ENCODE peak calls at places on chromosomes 2 and 18, in six cellular contexts. One of them, this sample, is unnamed.

GRCh38 chr2:217784996-217785543 is 217.7 kb downstream of the TNS1 start:
- DNase-seq in cardiac fibroblast: no peak
- DNase-seq in activated naive CD4-positive, alpha-beta T cell treated with anti-CD3 and anti-CD28 coated beads, Interleukin-2, amount 10 ng/mL, durations not matched to agents 7 days and 5 days: no peak
- DNase-seq in hepatocyte: no peak
- DNase-seq in NCI-H2029 treated with DMSO at 0.1 percent for 48 hours: no peak
- DNase-seq in NCI-H526: no peak
- DNase-seq in this sample: no peak

GRCh38 chr2:40554665-40555294 is 102.9 kb upstream of the SLC8A1 start:
- DNase-seq in activated naive CD4-positive, alpha-beta T cell treated with anti-CD3 and anti-CD28 coated beads, Interleukin-2, amount 10 ng/mL, durations not matched to agents 7 days and 5 days: peak; percentile 64
- DNase-seq in hepatocyte: peak; percentile 68
- DNase-seq in cardiac fibroblast: peak; percentile 64
- DNase-seq in NCI-H526: peak; percentile 78
- DNase-seq in NCI-H2029 treated with DMSO at 0.1 percent for 48 hours: peak; percentile 32
- DNase-seq in this sample: peak; percentile 70

GRCh38 chr2:201452058-201452736 is 657 bp downstream of the STRADB start:
- DNase-seq in NCI-H526: peak; percentile 40
- DNase-seq in hepatocyte: peak; percentile 31
- DNase-seq in cardiac fibroblast: no peak
- DNase-seq in activated naive CD4-positive, alpha-beta T cell treated with anti-CD3 and anti-CD28 coated beads, Interleukin-2, amount 10 ng/mL, durations not matched to agents 7 days and 5 days: no peak
- DNase-seq in NCI-H2029 treated with DMSO at 0.1 percent for 48 hours: no peak
- DNase-seq in this sample: peak; percentile 21

GRCh38 chr2:152924722-152925121 is 206.3 kb downstream of the ARL6IP6 start:
- DNase-seq in NCI-H526: no peak
- DNase-seq in cardiac fibroblast: no peak
- DNase-seq in activated naive CD4-positive, alpha-beta T cell treated with anti-CD3 and anti-CD28 coated beads, Interleukin-2, amount 10 ng/mL, durations not matched to agents 7 days and 5 days: no peak
- DNase-seq in hepatocyte: no peak
- DNase-seq in NCI-H2029 treated with DMSO at 0.1 percent for 48 hours: peak; percentile 92
- DNase-seq in this sample: no peak

GRCh38 chr18:11494093-11494492 is 115.3 kb upstream of the SLC35G4 start:
- DNase-seq in NCI-H526: no peak
- DNase-seq in NCI-H2029 treated with DMSO at 0.1 percent for 48 hours: no peak
- DNase-seq in hepatocyte: no peak
- DNase-seq in activated naive CD4-positive, alpha-beta T cell treated with anti-CD3 and anti-CD28 coated beads, Interleukin-2, amount 10 ng/mL, durations not matched to agents 7 days and 5 days: no peak
- DNase-seq in cardiac fibroblast: peak; percentile 28
- DNase-seq in this sample: peak; percentile 15

GRCh38 chr2:100630473-100630977 is 67.7 kb downstream of the PDCL3 start:
- DNase-seq in cardiac fibroblast: no peak
- DNase-seq in NCI-H526: no peak
- DNase-seq in NCI-H2029 treated with DMSO at 0.1 percent for 48 hours: no peak
- DNase-seq in hepatocyte: no peak
- DNase-seq in activated naive CD4-positive, alpha-beta T cell treated with anti-CD3 and anti-CD28 coated beads, Interleukin-2, amount 10 ng/mL, durations not matched to agents 7 days and 5 days: peak; percentile 56
- DNase-seq in this sample: no peak

GRCh38 chr18:35515460-35516130 is 17.8 kb upstream of the INO80C start:
- DNase-seq in cardiac fibroblast: no peak
- DNase-seq in NCI-H526: no peak
- DNase-seq in hepatocyte: no peak
- DNase-seq in NCI-H2029 treated with DMSO at 0.1 percent for 48 hours: no peak
- DNase-seq in activated naive CD4-positive, alpha-beta T cell treated with anti-CD3 and anti-CD28 coated beads, Interleukin-2, amount 10 ng/mL, durations not matched to agents 7 days and 5 days: no peak
- DNase-seq in this sample: no peak

GRCh38 chr2:45242161-45242741 is 233.0 kb upstream of the SIX2 start:
- DNase-seq in NCI-H2029 treated with DMSO at 0.1 percent for 48 hours: peak; percentile 20
- DNase-seq in activated naive CD4-positive, alpha-beta T cell treated with anti-CD3 and anti-CD28 coated beads, Interleukin-2, amount 10 ng/mL, durations not matched to agents 7 days and 5 days: no peak
- DNase-seq in NCI-H526: no peak
- DNase-seq in hepatocyte: peak; percentile 30
- DNase-seq in cardiac fibroblast: peak; percentile 69
- DNase-seq in this sample: no peak

GRCh38 chr2:233075966-233076339 is 15.8 kb downstream of the INPP5D start:
- DNase-seq in cardiac fibroblast: no peak
- DNase-seq in hepatocyte: no peak
- DNase-seq in NCI-H2029 treated with DMSO at 0.1 percent for 48 hours: no peak
- DNase-seq in activated naive CD4-positive, alpha-beta T cell treated with anti-CD3 and anti-CD28 coated beads, Interleukin-2, amount 10 ng/mL, durations not matched to agents 7 days and 5 days: peak; percentile 62
- DNase-seq in NCI-H526: peak; percentile 83
- DNase-seq in this sample: no peak

GRCh38 chr2:177783835-177784448 is 288.6 kb downstream of the PDE11A start:
- DNase-seq in activated naive CD4-positive, alpha-beta T cell treated with anti-CD3 and anti-CD28 coated beads, Interleukin-2, amount 10 ng/mL, durations not matched to agents 7 days and 5 days: peak; percentile 33
- DNase-seq in NCI-H526: no peak
- DNase-seq in hepatocyte: no peak
- DNase-seq in NCI-H2029 treated with DMSO at 0.1 percent for 48 hours: peak; percentile 42
- DNase-seq in cardiac fibroblast: peak; percentile 70
- DNase-seq in this sample: peak; percentile 86

GRCh38 chr2:26630669-26631360 is 10.4 kb downstream of the CIB4 start:
- DNase-seq in cardiac fibroblast: no peak
- DNase-seq in NCI-H2029 treated with DMSO at 0.1 percent for 48 hours: no peak
- DNase-seq in NCI-H526: no peak
- DNase-seq in activated naive CD4-positive, alpha-beta T cell treated with anti-CD3 and anti-CD28 coated beads, Interleukin-2, amount 10 ng/mL, durations not matched to agents 7 days and 5 days: no peak
- DNase-seq in hepatocyte: peak; percentile 65
- DNase-seq in this sample: peak; percentile 50

GRCh38 chr18:62717059-62717849 is 1.9 kb downstream of the PHLPP1 start:
- DNase-seq in activated naive CD4-positive, alpha-beta T cell treated with anti-CD3 and anti-CD28 coated beads, Interleukin-2, amount 10 ng/mL, durations not matched to agents 7 days and 5 days: peak; percentile 41
- DNase-seq in NCI-H2029 treated with DMSO at 0.1 percent for 48 hours: peak; percentile 10
- DNase-seq in cardiac fibroblast: peak; percentile 21
- DNase-seq in NCI-H526: peak; percentile 80
- DNase-seq in hepatocyte: peak; percentile 60
- DNase-seq in this sample: peak; percentile 42

GRCh38 chr18:76662621-76663020 is 159.7 kb upstream of the ZNF236 start:
- DNase-seq in activated naive CD4-positive, alpha-beta T cell treated with anti-CD3 and anti-CD28 coated beads, Interleukin-2, amount 10 ng/mL, durations not matched to agents 7 days and 5 days: no peak
- DNase-seq in NCI-H526: no peak
- DNase-seq in NCI-H2029 treated with DMSO at 0.1 percent for 48 hours: no peak
- DNase-seq in cardiac fibroblast: no peak
- DNase-seq in hepatocyte: no peak
- DNase-seq in this sample: no peak

GRCh38 chr2:25215948-25216679 is 47.7 kb upstream of the POMC start:
- DNase-seq in hepatocyte: peak; percentile 89
- DNase-seq in activated naive CD4-positive, alpha-beta T cell treated with anti-CD3 and anti-CD28 coated beads, Interleukin-2, amount 10 ng/mL, durations not matched to agents 7 days and 5 days: peak; percentile 87
- DNase-seq in NCI-H2029 treated with DMSO at 0.1 percent for 48 hours: no peak
- DNase-seq in cardiac fibroblast: peak; percentile 83
- DNase-seq in NCI-H526: peak; percentile 35
- DNase-seq in this sample: no peak

GRCh38 chr2:75142081-75142480 is 57.2 kb downstream of the TACR1 start:
- DNase-seq in cardiac fibroblast: peak; percentile 98
- DNase-seq in activated naive CD4-positive, alpha-beta T cell treated with anti-CD3 and anti-CD28 coated beads, Interleukin-2, amount 10 ng/mL, durations not matched to agents 7 days and 5 days: no peak
- DNase-seq in hepatocyte: no peak
- DNase-seq in NCI-H2029 treated with DMSO at 0.1 percent for 48 hours: peak; percentile 3
- DNase-seq in NCI-H526: no peak
- DNase-seq in this sample: no peak

GRCh38 chr2:137420744-137421143 is 543.5 kb upstream of the HNMT start:
- DNase-seq in NCI-H2029 treated with DMSO at 0.1 percent for 48 hours: no peak
- DNase-seq in hepatocyte: no peak
- DNase-seq in cardiac fibroblast: no peak
- DNase-seq in activated naive CD4-positive, alpha-beta T cell treated with anti-CD3 and anti-CD28 coated beads, Interleukin-2, amount 10 ng/mL, durations not matched to agents 7 days and 5 days: no peak
- DNase-seq in NCI-H526: no peak
- DNase-seq in this sample: no peak

GRCh38 chr2:74001121-74001520 is 16.4 kb downstream of the TET3 start:
- DNase-seq in activated naive CD4-positive, alpha-beta T cell treated with anti-CD3 and anti-CD28 coated beads, Interleukin-2, amount 10 ng/mL, durations not matched to agents 7 days and 5 days: no peak
- DNase-seq in NCI-H2029 treated with DMSO at 0.1 percent for 48 hours: no peak
- DNase-seq in cardiac fibroblast: no peak
- DNase-seq in hepatocyte: no peak
- DNase-seq in NCI-H526: no peak
- DNase-seq in this sample: no peak

GRCh38 chr18:23207994-23208393 is 72.7 kb downstream of the CABLES1 start:
- DNase-seq in NCI-H2029 treated with DMSO at 0.1 percent for 48 hours: no peak
- DNase-seq in NCI-H526: no peak
- DNase-seq in cardiac fibroblast: no peak
- DNase-seq in hepatocyte: no peak
- DNase-seq in activated naive CD4-positive, alpha-beta T cell treated with anti-CD3 and anti-CD28 coated beads, Interleukin-2, amount 10 ng/mL, durations not matched to agents 7 days and 5 days: no peak
- DNase-seq in this sample: no peak

GRCh38 chr2:202113571-202114142 is 40.6 kb downstream of the KIAA2012 start:
- DNase-seq in NCI-H2029 treated with DMSO at 0.1 percent for 48 hours: no peak
- DNase-seq in cardiac fibroblast: no peak
- DNase-seq in NCI-H526: peak; percentile 9
- DNase-seq in activated naive CD4-positive, alpha-beta T cell treated with anti-CD3 and anti-CD28 coated beads, Interleukin-2, amount 10 ng/mL, durations not matched to agents 7 days and 5 days: no peak
- DNase-seq in hepatocyte: no peak
- DNase-seq in this sample: no peak

GRCh38 chr2:99205491-99205890 is 24.5 kb downstream of the MRPL30 start:
- DNase-seq in NCI-H2029 treated with DMSO at 0.1 percent for 48 hours: no peak
- DNase-seq in NCI-H526: no peak
- DNase-seq in activated naive CD4-positive, alpha-beta T cell treated with anti-CD3 and anti-CD28 coated beads, Interleukin-2, amount 10 ng/mL, durations not matched to agents 7 days and 5 days: no peak
- DNase-seq in hepatocyte: no peak
- DNase-seq in cardiac fibroblast: no peak
- DNase-seq in this sample: peak; percentile 89

GRCh38 chr18:44733069-44733753 is 52.5 kb downstream of the SETBP1 start:
- DNase-seq in activated naive CD4-positive, alpha-beta T cell treated with anti-CD3 and anti-CD28 coated beads, Interleukin-2, amount 10 ng/mL, durations not matched to agents 7 days and 5 days: peak; percentile 24
- DNase-seq in NCI-H526: peak; percentile 28
- DNase-seq in cardiac fibroblast: peak; percentile 47
- DNase-seq in NCI-H2029 treated with DMSO at 0.1 percent for 48 hours: no peak
- DNase-seq in hepatocyte: no peak
- DNase-seq in this sample: peak; percentile 66

GRCh38 chr2:170929686-170930050 is 615 bp downstream of the GORASP2 start:
- DNase-seq in cardiac fibroblast: peak; percentile 28
- DNase-seq in hepatocyte: peak; percentile 84
- DNase-seq in NCI-H526: peak; percentile 65
- DNase-seq in activated naive CD4-positive, alpha-beta T cell treated with anti-CD3 and anti-CD28 coated beads, Interleukin-2, amount 10 ng/mL, durations not matched to agents 7 days and 5 days: peak; percentile 54
- DNase-seq in NCI-H2029 treated with DMSO at 0.1 percent for 48 hours: peak; percentile 18
- DNase-seq in this sample: peak; percentile 63

GRCh38 chr18:48835745-48836191 is 115.0 kb downstream of the SMAD7 start:
- DNase-seq in NCI-H2029 treated with DMSO at 0.1 percent for 48 hours: no peak
- DNase-seq in hepatocyte: no peak
- DNase-seq in cardiac fibroblast: no peak
- DNase-seq in activated naive CD4-positive, alpha-beta T cell treated with anti-CD3 and anti-CD28 coated beads, Interleukin-2, amount 10 ng/mL, durations not matched to agents 7 days and 5 days: no peak
- DNase-seq in NCI-H526: no peak
- DNase-seq in this sample: no peak

GRCh38 chr2:47636596-47636995 is 146.3 kb upstream of the MSH6 start:
- DNase-seq in cardiac fibroblast: no peak
- DNase-seq in NCI-H2029 treated with DMSO at 0.1 percent for 48 hours: no peak
- DNase-seq in NCI-H526: no peak
- DNase-seq in activated naive CD4-positive, alpha-beta T cell treated with anti-CD3 and anti-CD28 coated beads, Interleukin-2, amount 10 ng/mL, durations not matched to agents 7 days and 5 days: no peak
- DNase-seq in hepatocyte: peak; percentile 18
- DNase-seq in this sample: no peak

GRCh38 chr18:59051470-59052165 is 88.1 kb upstream of the SEC11C start:
- DNase-seq in cardiac fibroblast: peak; percentile 73
- DNase-seq in activated naive CD4-positive, alpha-beta T cell treated with anti-CD3 and anti-CD28 coated beads, Interleukin-2, amount 10 ng/mL, durations not matched to agents 7 days and 5 days: no peak
- DNase-seq in hepatocyte: no peak
- DNase-seq in NCI-H526: no peak
- DNase-seq in NCI-H2029 treated with DMSO at 0.1 percent for 48 hours: no peak
- DNase-seq in this sample: no peak

GRCh38 chr18:79200546-79201268 is 131.5 kb downstream of the ATP9B start:
- DNase-seq in activated naive CD4-positive, alpha-beta T cell treated with anti-CD3 and anti-CD28 coated beads, Interleukin-2, amount 10 ng/mL, durations not matched to agents 7 days and 5 days: no peak
- DNase-seq in cardiac fibroblast: peak; percentile 26
- DNase-seq in NCI-H2029 treated with DMSO at 0.1 percent for 48 hours: no peak
- DNase-seq in NCI-H526: no peak
- DNase-seq in hepatocyte: peak; percentile 82
- DNase-seq in this sample: peak; percentile 51

GRCh38 chr2:148965596-148966431 is 72.7 kb upstream of the LYPD6B start:
- DNase-seq in activated naive CD4-positive, alpha-beta T cell treated with anti-CD3 and anti-CD28 coated beads, Interleukin-2, amount 10 ng/mL, durations not matched to agents 7 days and 5 days: no peak
- DNase-seq in NCI-H2029 treated with DMSO at 0.1 percent for 48 hours: peak; percentile 87
- DNase-seq in NCI-H526: no peak
- DNase-seq in cardiac fibroblast: no peak
- DNase-seq in hepatocyte: no peak
- DNase-seq in this sample: no peak

GRCh38 chr2:24007693-24008092 is 2.2 kb upstream of the MFSD2B start:
- DNase-seq in cardiac fibroblast: no peak
- DNase-seq in NCI-H526: no peak
- DNase-seq in activated naive CD4-positive, alpha-beta T cell treated with anti-CD3 and anti-CD28 coated beads, Interleukin-2, amount 10 ng/mL, durations not matched to agents 7 days and 5 days: no peak
- DNase-seq in NCI-H2029 treated with DMSO at 0.1 percent for 48 hours: no peak
- DNase-seq in hepatocyte: no peak
- DNase-seq in this sample: no peak

GRCh38 chr2:23694058-23695045 is 232.6 kb downstream of the ATAD2B start:
- DNase-seq in NCI-H2029 treated with DMSO at 0.1 percent for 48 hours: no peak
- DNase-seq in hepatocyte: no peak
- DNase-seq in cardiac fibroblast: no peak
- DNase-seq in activated naive CD4-positive, alpha-beta T cell treated with anti-CD3 and anti-CD28 coated beads, Interleukin-2, amount 10 ng/mL, durations not matched to agents 7 days and 5 days: peak; percentile 14
- DNase-seq in NCI-H526: no peak
- DNase-seq in this sample: no peak

GRCh38 chr2:227860116-227860724 is 11.2 kb upstream of the DAW1 start:
- DNase-seq in hepatocyte: no peak
- DNase-seq in NCI-H2029 treated with DMSO at 0.1 percent for 48 hours: no peak
- DNase-seq in NCI-H526: no peak
- DNase-seq in activated naive CD4-positive, alpha-beta T cell treated with anti-CD3 and anti-CD28 coated beads, Interleukin-2, amount 10 ng/mL, durations not matched to agents 7 days and 5 days: no peak
- DNase-seq in cardiac fibroblast: no peak
- DNase-seq in this sample: no peak

GRCh38 chr2:153940511-153940910 is 68.8 kb downstream of the GALNT13 start:
- DNase-seq in hepatocyte: peak; percentile 12
- DNase-seq in NCI-H2029 treated with DMSO at 0.1 percent for 48 hours: no peak
- DNase-seq in activated naive CD4-positive, alpha-beta T cell treated with anti-CD3 and anti-CD28 coated beads, Interleukin-2, amount 10 ng/mL, durations not matched to agents 7 days and 5 days: no peak
- DNase-seq in NCI-H526: no peak
- DNase-seq in cardiac fibroblast: peak; percentile 32
- DNase-seq in this sample: no peak

GRCh38 chr2:23381084-23381483 is 3.9 kb upstream of the KLHL29 start:
- DNase-seq in cardiac fibroblast: peak; percentile 70
- DNase-seq in hepatocyte: no peak
- DNase-seq in NCI-H526: no peak
- DNase-seq in activated naive CD4-positive, alpha-beta T cell treated with anti-CD3 and anti-CD28 coated beads, Interleukin-2, amount 10 ng/mL, durations not matched to agents 7 days and 5 days: no peak
- DNase-seq in NCI-H2029 treated with DMSO at 0.1 percent for 48 hours: peak; percentile 35
- DNase-seq in this sample: peak; percentile 94

GRCh38 chr2:197614532-197614931 is 60.9 kb downstream of the RFTN2 start:
- DNase-seq in NCI-H2029 treated with DMSO at 0.1 percent for 48 hours: peak; percentile 68
- DNase-seq in NCI-H526: no peak
- DNase-seq in hepatocyte: no peak
- DNase-seq in cardiac fibroblast: no peak
- DNase-seq in activated naive CD4-positive, alpha-beta T cell treated with anti-CD3 and anti-CD28 coated beads, Interleukin-2, amount 10 ng/mL, durations not matched to agents 7 days and 5 days: no peak
- DNase-seq in this sample: no peak

GRCh38 chr2:206276169-206276927 is 1.9 kb downstream of the ZDBF2 start:
- DNase-seq in NCI-H2029 treated with DMSO at 0.1 percent for 48 hours: no peak
- DNase-seq in hepatocyte: no peak
- DNase-seq in cardiac fibroblast: no peak
- DNase-seq in activated naive CD4-positive, alpha-beta T cell treated with anti-CD3 and anti-CD28 coated beads, Interleukin-2, amount 10 ng/mL, durations not matched to agents 7 days and 5 days: no peak
- DNase-seq in NCI-H526: no peak
- DNase-seq in this sample: no peak

GRCh38 chr2:223731503-223731902 is 105.9 kb downstream of the AP1S3 start:
- DNase-seq in cardiac fibroblast: no peak
- DNase-seq in hepatocyte: no peak
- DNase-seq in activated naive CD4-positive, alpha-beta T cell treated with anti-CD3 and anti-CD28 coated beads, Interleukin-2, amount 10 ng/mL, durations not matched to agents 7 days and 5 days: no peak
- DNase-seq in NCI-H2029 treated with DMSO at 0.1 percent for 48 hours: no peak
- DNase-seq in NCI-H526: no peak
- DNase-seq in this sample: no peak

GRCh38 chr2:73938761-73939352 is 12.2 kb downstream of the DGUOK start:
- DNase-seq in activated naive CD4-positive, alpha-beta T cell treated with anti-CD3 and anti-CD28 coated beads, Interleukin-2, amount 10 ng/mL, durations not matched to agents 7 days and 5 days: no peak
- DNase-seq in NCI-H2029 treated with DMSO at 0.1 percent for 48 hours: no peak
- DNase-seq in cardiac fibroblast: peak; percentile 37
- DNase-seq in hepatocyte: no peak
- DNase-seq in NCI-H526: no peak
- DNase-seq in this sample: no peak

GRCh38 chr2:239939736-239940483 is 85.2 kb downstream of the NDUFA10 start:
- DNase-seq in cardiac fibroblast: no peak
- DNase-seq in NCI-H526: no peak
- DNase-seq in activated naive CD4-positive, alpha-beta T cell treated with anti-CD3 and anti-CD28 coated beads, Interleukin-2, amount 10 ng/mL, durations not matched to agents 7 days and 5 days: no peak
- DNase-seq in hepatocyte: no peak
- DNase-seq in NCI-H2029 treated with DMSO at 0.1 percent for 48 hours: no peak
- DNase-seq in this sample: no peak